ENCODE peak calls at places on chromosomes 3 and 15, in five cellular contexts. One of them, this sample, is unnamed.

GRCh38 chr15:48385431-48385830 is 54.2 kb downstream of the DUT start:
- DNase-seq in GM23338: no peak
- DNase-seq in HCT116: no peak
- DNase-seq in PC-3: no peak
- DNase-seq in hepatocyte: no peak
- DNase-seq in this sample: no peak

GRCh38 chr3:102158080-102158756 is 276.6 kb upstream of the ZPLD1 start:
- DNase-seq in GM23338: no peak
- DNase-seq in HCT116: no peak
- DNase-seq in PC-3: peak
- DNase-seq in hepatocyte: no peak
- DNase-seq in this sample: no peak

GRCh38 chr3:1118074-1118473 is 25.2 kb downstream of the CNTN6 start:
- DNase-seq in GM23338: no peak
- DNase-seq in HCT116: no peak
- DNase-seq in PC-3: peak
- DNase-seq in hepatocyte: peak
- DNase-seq in this sample: no peak

GRCh38 chr3:108509263-108509662 is 1.1 kb downstream of the MYH15 start:
- DNase-seq in GM23338: no peak
- DNase-seq in HCT116: no peak
- DNase-seq in PC-3: no peak
- DNase-seq in hepatocyte: no peak
- DNase-seq in this sample: no peak

GRCh38 chr15:74327756-74328155 is 39.7 kb downstream of the CYP11A1 start:
- DNase-seq in GM23338: no peak
- DNase-seq in HCT116: no peak
- DNase-seq in PC-3: no peak
- DNase-seq in hepatocyte: no peak
- DNase-seq in this sample: no peak

GRCh38 chr3:138114431-138114918 is 933 bp downstream of the DZIP1L start:
- DNase-seq in GM23338: peak
- DNase-seq in HCT116: no peak
- DNase-seq in PC-3: no peak
- DNase-seq in hepatocyte: peak
- DNase-seq in this sample: peak

GRCh38 chr3:194939949-194940770 is 254.5 kb downstream of the FAM43A start:
- DNase-seq in GM23338: no peak
- DNase-seq in HCT116: no peak
- DNase-seq in PC-3: no peak
- DNase-seq in hepatocyte: no peak
- DNase-seq in this sample: no peak

GRCh38 chr3:52313188-52313773 is 2.8 kb upstream of the DNAH1 start:
- DNase-seq in GM23338: no peak
- DNase-seq in HCT116: no peak
- DNase-seq in PC-3: no peak
- DNase-seq in hepatocyte: no peak
- DNase-seq in this sample: no peak

GRCh38 chr3:176919836-176920760 is 277.2 kb downstream of the TBL1XR1 start:
- DNase-seq in GM23338: no peak
- DNase-seq in HCT116: no peak
- DNase-seq in PC-3: peak
- DNase-seq in hepatocyte: peak
- DNase-seq in this sample: no peak

GRCh38 chr3:15330031-15330596 is 2.3 kb downstream of the SH3BP5 start:
- DNase-seq in GM23338: no peak
- DNase-seq in HCT116: no peak
- DNase-seq in PC-3: no peak
- DNase-seq in hepatocyte: peak
- DNase-seq in this sample: peak

GRCh38 chr3:185645596-185646381 is 59.7 kb downstream of the SENP2 start:
- DNase-seq in GM23338: peak
- DNase-seq in HCT116: no peak
- DNase-seq in PC-3: no peak
- DNase-seq in hepatocyte: peak
- DNase-seq in this sample: peak

GRCh38 chr3:7423995-7424394 is 563.1 kb downstream of the GRM7 start:
- DNase-seq in GM23338: peak
- DNase-seq in HCT116: no peak
- DNase-seq in PC-3: no peak
- DNase-seq in hepatocyte: no peak
- DNase-seq in this sample: peak

GRCh38 chr3:52558436-52558835 is 22.0 kb downstream of the UQCC5 start:
- DNase-seq in GM23338: no peak
- DNase-seq in HCT116: no peak
- DNase-seq in PC-3: no peak
- DNase-seq in hepatocyte: no peak
- DNase-seq in this sample: no peak

GRCh38 chr3:141649871-141650270 is 88.2 kb upstream of the RNF7 start:
- DNase-seq in GM23338: no peak
- DNase-seq in HCT116: no peak
- DNase-seq in PC-3: no peak
- DNase-seq in hepatocyte: no peak
- DNase-seq in this sample: no peak

GRCh38 chr3:99817047-99817436 is 620 bp upstream of the CMSS1 start:
- DNase-seq in GM23338: peak
- DNase-seq in HCT116: no peak
- DNase-seq in PC-3: peak
- DNase-seq in hepatocyte: no peak
- DNase-seq in this sample: peak

GRCh38 chr15:100373942-100374341 is 32.2 kb upstream of the ADAMTS17 start:
- DNase-seq in GM23338: peak
- DNase-seq in HCT116: no peak
- DNase-seq in PC-3: no peak
- DNase-seq in hepatocyte: no peak
- DNase-seq in this sample: no peak

GRCh38 chr3:16472593-16472992 is 40.9 kb downstream of the RFTN1 start:
- DNase-seq in GM23338: no peak
- DNase-seq in HCT116: no peak
- DNase-seq in PC-3: no peak
- DNase-seq in hepatocyte: no peak
- DNase-seq in this sample: no peak

GRCh38 chr15:65979316-65979715 is 110.0 kb downstream of the RAB11A start:
- DNase-seq in GM23338: no peak
- DNase-seq in HCT116: no peak
- DNase-seq in PC-3: no peak
- DNase-seq in hepatocyte: no peak
- DNase-seq in this sample: no peak

GRCh38 chr3:15011174-15011573 is 53.9 kb downstream of the MRPS25 start:
- DNase-seq in GM23338: no peak
- DNase-seq in HCT116: no peak
- DNase-seq in PC-3: no peak
- DNase-seq in hepatocyte: peak
- DNase-seq in this sample: no peak

GRCh38 chr15:37084602-37085001 is 15.7 kb downstream of the MEIS2 start:
- DNase-seq in GM23338: no peak
- DNase-seq in HCT116: no peak
- DNase-seq in PC-3: no peak
- DNase-seq in hepatocyte: no peak
- DNase-seq in this sample: no peak

GRCh38 chr3:42115223-42115622 is 24.1 kb downstream of the TRAK1 start:
- DNase-seq in GM23338: no peak
- DNase-seq in HCT116: no peak
- DNase-seq in PC-3: no peak
- DNase-seq in hepatocyte: no peak
- DNase-seq in this sample: no peak

GRCh38 chr15:40256642-40257235 is 17.9 kb downstream of the PAK6 start:
- DNase-seq in GM23338: no peak
- DNase-seq in HCT116: no peak
- DNase-seq in PC-3: no peak
- DNase-seq in hepatocyte: no peak
- DNase-seq in this sample: no peak

GRCh38 chr15:31230630-31231485 is 95.8 kb upstream of the KLF13 start:
- DNase-seq in GM23338: no peak
- DNase-seq in HCT116: no peak
- DNase-seq in PC-3: no peak
- DNase-seq in hepatocyte: no peak
- DNase-seq in this sample: no peak

GRCh38 chr15:71685420-71685993 is 124.8 kb upstream of the NR2E3 start:
- DNase-seq in GM23338: no peak
- DNase-seq in HCT116: no peak
- DNase-seq in PC-3: peak
- DNase-seq in hepatocyte: no peak
- DNase-seq in this sample: no peak

GRCh38 chr15:66780172-66780972 is 78.3 kb downstream of the SMAD6 start:
- DNase-seq in GM23338: no peak
- DNase-seq in HCT116: no peak
- DNase-seq in PC-3: peak
- DNase-seq in hepatocyte: peak
- DNase-seq in this sample: no peak

GRCh38 chr3:12185172-12185710 is 26.5 kb upstream of the TIMP4 start:
- DNase-seq in GM23338: no peak
- DNase-seq in HCT116: no peak
- DNase-seq in PC-3: no peak
- DNase-seq in hepatocyte: no peak
- DNase-seq in this sample: no peak

GRCh38 chr3:128736598-128736997 is 10.6 kb downstream of the RAB7A start:
- DNase-seq in GM23338: no peak
- DNase-seq in HCT116: no peak
- DNase-seq in PC-3: no peak
- DNase-seq in hepatocyte: no peak
- DNase-seq in this sample: no peak

GRCh38 chr3:159032311-159032710 is 230.5 kb downstream of the MFSD1 start:
- DNase-seq in GM23338: no peak
- DNase-seq in HCT116: peak
- DNase-seq in PC-3: peak
- DNase-seq in hepatocyte: no peak
- DNase-seq in this sample: no peak

GRCh38 chr15:100101389-100102089 is 240.2 kb downstream of the ADAMTS17 start:
- DNase-seq in GM23338: no peak
- DNase-seq in HCT116: no peak
- DNase-seq in PC-3: no peak
- DNase-seq in hepatocyte: no peak
- DNase-seq in this sample: no peak

GRCh38 chr3:74883690-74884089 is 269.2 kb upstream of the CNTN3 start:
- DNase-seq in GM23338: peak
- DNase-seq in HCT116: no peak
- DNase-seq in PC-3: no peak
- DNase-seq in hepatocyte: peak
- DNase-seq in this sample: peak

GRCh38 chr15:59116141-59116540 is 11.2 kb downstream of the CCNB2 start:
- DNase-seq in GM23338: no peak
- DNase-seq in HCT116: no peak
- DNase-seq in PC-3: no peak
- DNase-seq in hepatocyte: no peak
- DNase-seq in this sample: no peak
- TF ChIP-seq CTCF in GM23338: no peak
- TF ChIP-seq CTCF in HCT116: no peak
- TF ChIP-seq CTCF in PC-3: no peak
- TF ChIP-seq CTCF in hepatocyte: no peak
- TF ChIP-seq CTCF in this sample: no peak

DNA sequence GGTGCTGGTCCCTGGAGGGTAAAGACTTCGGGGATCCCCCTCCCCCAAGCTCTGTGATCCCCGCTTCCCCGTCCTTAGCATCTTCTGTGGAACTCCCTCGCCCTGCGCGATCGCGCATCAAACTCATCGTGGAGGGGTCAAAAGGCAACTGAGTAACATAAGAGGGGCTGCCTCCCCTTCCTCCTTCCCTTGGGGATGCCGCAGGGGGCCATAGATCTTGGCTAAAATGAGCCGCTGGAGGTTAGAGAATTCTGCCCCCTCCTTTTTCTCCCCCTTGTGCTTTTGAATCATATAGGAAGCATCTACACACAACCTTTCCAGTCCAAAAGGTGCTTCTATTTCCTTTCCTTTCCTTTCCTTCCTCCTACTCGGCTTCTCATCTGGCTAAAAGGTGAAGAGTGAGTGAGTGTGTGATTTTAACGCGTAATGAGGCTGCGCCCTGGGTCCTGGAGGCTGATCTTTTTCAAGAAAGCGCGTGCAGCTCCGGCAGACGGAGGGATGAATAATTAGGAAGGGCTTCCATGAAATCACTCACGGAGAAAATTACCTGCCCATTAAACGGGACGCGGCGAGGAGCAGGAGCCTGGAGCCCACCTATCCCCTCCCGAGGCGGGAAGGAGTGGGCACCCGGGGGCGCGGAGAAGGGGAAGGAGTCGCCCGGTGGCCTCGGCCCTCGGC is 832 bp upstream of the ROBO2 start:
- DNase-seq in GM23338: peak
- DNase-seq in HCT116: no peak
- DNase-seq in PC-3: no peak
- DNase-seq in hepatocyte: peak
- DNase-seq in this sample: peak
- TF ChIP-seq EZH2phosphoT487 in GM23338: no peak
- TF ChIP-seq EZH2phosphoT487 in HCT116: no peak
- TF ChIP-seq EZH2phosphoT487 in PC-3: no peak
- TF ChIP-seq EZH2phosphoT487 in hepatocyte: no peak
- TF ChIP-seq EZH2phosphoT487 in this sample: no peak

GRCh38 chr15:93063796-93064690 is 25.0 kb downstream of the RGMA start:
- DNase-seq in GM23338: no peak
- DNase-seq in HCT116: no peak
- DNase-seq in PC-3: no peak
- DNase-seq in hepatocyte: no peak
- DNase-seq in this sample: no peak
- TF ChIP-seq EZH2 in GM23338: no peak
- TF ChIP-seq EZH2 in HCT116: no peak
- TF ChIP-seq EZH2 in PC-3: no peak
- TF ChIP-seq EZH2 in hepatocyte: no peak
- TF ChIP-seq EZH2 in this sample: no peak

GRCh38 chr3:126995926-126996512 is 13.1 kb downstream of the PLXNA1 start:
- DNase-seq in GM23338: peak
- DNase-seq in HCT116: no peak
- DNase-seq in PC-3: no peak
- DNase-seq in hepatocyte: no peak
- DNase-seq in this sample: no peak
- TF ChIP-seq CTCF in GM23338: peak
- TF ChIP-seq CTCF in HCT116: peak
- TF ChIP-seq CTCF in PC-3: peak
- TF ChIP-seq CTCF in hepatocyte: no peak
- TF ChIP-seq CTCF in this sample: no peak

DNA sequence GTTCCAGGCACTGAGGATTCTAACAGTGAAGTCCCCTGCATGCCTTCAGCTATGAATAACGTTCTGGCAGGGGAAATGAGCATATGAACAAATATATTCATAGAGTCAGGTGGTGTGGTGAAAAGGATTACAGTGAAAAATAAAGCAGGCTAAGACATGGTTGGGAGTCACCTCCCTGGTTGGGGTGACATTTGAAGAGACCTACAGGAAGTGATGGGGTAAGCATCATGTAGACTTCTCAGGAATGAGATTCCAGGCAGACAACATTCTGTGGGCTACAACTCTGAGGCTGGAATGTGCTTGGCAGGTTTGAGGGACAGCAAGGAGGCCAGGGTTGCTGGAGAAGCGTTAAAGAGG is 15.0 kb downstream of the FRMD4B start:
- DNase-seq in GM23338: peak
- DNase-seq in HCT116: no peak
- DNase-seq in PC-3: no peak
- DNase-seq in hepatocyte: no peak
- DNase-seq in this sample: no peak
- TF ChIP-seq EZH2phosphoT487 in GM23338: no peak
- TF ChIP-seq EZH2phosphoT487 in HCT116: no peak
- TF ChIP-seq EZH2phosphoT487 in PC-3: no peak
- TF ChIP-seq EZH2phosphoT487 in hepatocyte: no peak
- TF ChIP-seq EZH2phosphoT487 in this sample: no peak

This sample was measured in neural progenitor cell.